ENCODE peak calls at places on chromosomes 4 and X, in ten cellular contexts. V, C, M, O, Q, I, T, G, D and Z are unnamed samples.

GRCh38 chr4:4355302-4355701 is 31.6 kb upstream of the NSG1 start:
- DNase-seq in O (no peak), Q (no peak), I (no peak), M (no peak), C (no peak), T (no peak), V (no peak), D (no peak), G (no peak), Z (no peak)

GRCh38 chr4:71382569-71383560 is 44.0 kb downstream of the SLC4A4 start:
- DNase-seq in D (no peak), Q (no peak), G (no peak), I (no peak), C (no peak), O (no peak), M (no peak), V (no peak), T (no peak), Z (no peak)

GRCh38 chrX:129655547-129656248 is 942 bp upstream of the APLN start:
- DNase-seq in C (no peak), Q (no peak), V (peak), G (peak), T (no peak), O (no peak), M (no peak), D (no peak), I (peak), Z (peak)

GRCh38 chr4:87746001-87746400 is 53.4 kb upstream of the IBSP start:
- DNase-seq in T (peak), O (no peak), D (no peak), M (no peak), Q (no peak), C (no peak), V (no peak), G (no peak), I (no peak), Z (no peak)

GRCh38 chr4:108922191-108922590 is 159.3 kb upstream of the ETNPPL start:
- DNase-seq in I (no peak), G (no peak), Q (no peak), C (no peak), T (no peak), V (no peak), O (no peak), D (no peak), M (no peak), Z (no peak)

GRCh38 chrX:153775293-153775595 is 5.6 kb upstream of the SRPK3 start:
- DNase-seq in I (no peak), V (no peak), T (no peak), C (no peak), D (no peak), M (no peak), G (no peak), Q (no peak), O (no peak), Z (no peak)

GRCh38 chr4:78766026-78766425 is 10.1 kb upstream of the BMP2K start:
- DNase-seq in Q (no peak), M (no peak), T (no peak), C (no peak), D (no peak), O (no peak), V (no peak), I (no peak), G (no peak), Z (no peak)

GRCh38 chr4:7422098-7422897 is 12.4 kb downstream of the PSAPL1 start:
- DNase-seq in M (no peak), Q (no peak), I (no peak), V (no peak), C (no peak), T (peak), D (no peak), G (peak), O (no peak), Z (no peak)

GRCh38 chr4:44016582-44017421 is 431.8 kb downstream of the KCTD8 start:
- DNase-seq in G (no peak), O (no peak), C (no peak), V (no peak), M (no peak), T (no peak), Q (no peak), I (no peak), D (no peak), Z (peak)

GRCh38 chr4:8284391-8284790 is 14.8 kb downstream of the HTRA3 start:
- DNase-seq in G (no peak), O (no peak), Q (no peak), V (no peak), D (no peak), I (no peak), T (peak), C (no peak), M (no peak), Z (no peak)

GRCh38 chr4:122739174-122739573 is 6.7 kb downstream of the BBS12 start:
- DNase-seq in I (no peak), G (no peak), C (no peak), T (no peak), Q (peak), O (no peak), V (no peak), D (no peak), M (no peak), Z (no peak)

GRCh38 chr4:95715830-95716229 is 124.1 kb upstream of the PDHA2 start:
- DNase-seq in V (no peak), G (no peak), Q (no peak), T (no peak), M (no peak), C (no peak), I (no peak), D (no peak), O (no peak), Z (no peak)

GRCh38 chr4:48138511-48138910 is 4.5 kb upstream of the TXK start:
- DNase-seq in C (no peak), G (no peak), T (no peak), Q (no peak), O (no peak), M (no peak), V (no peak), I (no peak), D (no peak), Z (no peak)

GRCh38 chr4:131644619-131645018 is 1504.5 kb upstream of the PCDH10 start:
- DNase-seq in Q (no peak), M (no peak), T (no peak), V (peak), O (no peak), I (peak), G (peak), C (no peak), D (no peak), Z (peak)

GRCh38 chr4:8167291-8167690 is 8.7 kb upstream of the ABLIM2 start:
- DNase-seq in V (no peak), T (no peak), D (no peak), O (no peak), I (no peak), C (no peak), Q (peak), G (no peak), M (no peak), Z (no peak)

GRCh38 chr4:64001229-64001898 is 407.9 kb downstream of the TECRL start:
- DNase-seq in G (no peak), O (no peak), V (no peak), D (no peak), C (no peak), T (no peak), I (no peak), Q (no peak), M (no peak), Z (no peak)

GRCh38 chr4:140150886-140151699 is 2.9 kb downstream of the MAML3 start:
- DNase-seq in C (peak), T (peak), Q (peak), I (peak), D (peak), M (peak), O (peak), V (peak), G (peak), Z (peak)

GRCh38 chr4:86032476-86033022 is 327.3 kb downstream of the MAPK10 start:
- DNase-seq in D (no peak), Q (peak), T (no peak), G (no peak), V (no peak), C (no peak), O (no peak), I (no peak), M (no peak), Z (no peak)

GRCh38 chr4:153204247-153205027 is at the start of gene TRIM2:
- DNase-seq in G (peak), I (peak), M (no peak), D (no peak), O (no peak), C (peak), V (peak), T (no peak), Q (no peak), Z (peak)

GRCh38 chr4:57078685-57079521 is 31.3 kb downstream of the IGFBP7 start:
- DNase-seq in T (no peak), V (no peak), D (no peak), C (no peak), I (peak), Q (no peak), M (no peak), G (peak), O (no peak), Z (peak)

GRCh38 chr4:70920592-70920991 is 18.4 kb downstream of the MOB1B start:
- DNase-seq in M (no peak), I (no peak), T (no peak), Q (no peak), V (no peak), C (no peak), O (no peak), D (no peak), G (no peak), Z (no peak)

GRCh38 chrX:8404443-8404842 is 60.2 kb upstream of the VCX3B start:
- DNase-seq in C (no peak), V (no peak), Q (no peak), I (no peak), T (no peak), D (no peak), O (no peak), M (no peak), G (no peak), Z (peak)

GRCh38 chr4:166501941-166502382 is 628.9 kb downstream of the TLL1 start:
- DNase-seq in G (peak), O (no peak), V (peak), Q (peak), C (no peak), D (no peak), M (no peak), T (peak), I (no peak), Z (peak)

GRCh38 chr4:174672276-174672675 is 150.0 kb upstream of the HPGD start:
- DNase-seq in Q (no peak), D (no peak), C (no peak), G (no peak), I (no peak), O (no peak), V (no peak), M (no peak), T (no peak), Z (no peak)

GRCh38 chr4:176323511-176324160 is 3.9 kb downstream of the SPCS3 start:
- DNase-seq in C (no peak), I (no peak), Q (no peak), G (no peak), M (no peak), O (no peak), V (no peak), D (no peak), T (no peak), Z (no peak)

GRCh38 chrX:16138108-16138427 is 14.7 kb downstream of the GRPR start:
- DNase-seq in C (no peak), V (peak), T (no peak), G (no peak), I (no peak), Q (peak), M (no peak), D (no peak), O (no peak), Z (peak)

GRCh38 chr4:81736324-81736723 is 264.6 kb upstream of the RASGEF1B start:
- DNase-seq in V (peak), I (no peak), M (no peak), D (no peak), O (no peak), G (no peak), C (no peak), T (no peak), Q (no peak), Z (no peak)

GRCh38 chr4:8316251-8316771 is 46.8 kb downstream of the HTRA3 start:
- DNase-seq in M (no peak), D (no peak), O (no peak), C (no peak), G (no peak), Q (no peak), T (peak), V (no peak), I (no peak), Z (no peak)

GRCh38 chr4:1770245-1770644 is 22.8 kb upstream of the FGFR3 start:
- DNase-seq in C (peak), Q (no peak), I (no peak), T (no peak), M (no peak), O (no peak), V (no peak), D (no peak), G (no peak), Z (peak)